ENCODE peak calls at places on chromosomes 13 and 19, in four cellular contexts. One of them, this sample, is unnamed.

GRCh38 chr13:27977476-27978300 is 8.6 kb upstream of the CDX2 start:
- DNase-seq in ovary: no peak
- DNase-seq in heart right ventricle: no peak
- DNase-seq in NCI-H774: no peak
- DNase-seq in this sample: no peak

GRCh38 chr13:110815471-110816204 is 99.2 kb downstream of the ANKRD10 start:
- DNase-seq in ovary: no peak
- DNase-seq in heart right ventricle: no peak
- DNase-seq in NCI-H774: peak
- DNase-seq in this sample: no peak

GRCh38 chr13:40158218-40158617 is 502.8 kb downstream of the COG6 start:
- DNase-seq in ovary: no peak
- DNase-seq in heart right ventricle: no peak
- DNase-seq in NCI-H774: no peak
- DNase-seq in this sample: no peak

GRCh38 chr19:18029617-18030338 is 21.8 kb downstream of the ARRDC2 start:
- DNase-seq in ovary: no peak
- DNase-seq in heart right ventricle: no peak
- DNase-seq in NCI-H774: peak
- DNase-seq in this sample: no peak

GRCh38 chr19:33438016-33438671 is 64.6 kb downstream of the CEBPG start:
- DNase-seq in ovary: peak
- DNase-seq in heart right ventricle: peak
- DNase-seq in NCI-H774: no peak
- DNase-seq in this sample: no peak

GRCh38 chr13:44756411-44756810 is 180.3 kb upstream of the TSC22D1 start:
- DNase-seq in ovary: no peak
- DNase-seq in heart right ventricle: no peak
- DNase-seq in NCI-H774: no peak
- DNase-seq in this sample: no peak

GRCh38 chr13:31923134-31923763 is 108.3 kb upstream of the FRY start:
- DNase-seq in ovary: no peak
- DNase-seq in heart right ventricle: no peak
- DNase-seq in NCI-H774: no peak
- DNase-seq in this sample: no peak

GRCh38 chr19:53196777-53197396 is 3.7 kb upstream of the ZNF665 start:
- DNase-seq in ovary: peak
- DNase-seq in heart right ventricle: peak
- DNase-seq in NCI-H774: peak
- DNase-seq in this sample: peak

GRCh38 chr19:15331419-15332310 is 674 bp downstream of the BRD4 start:
- DNase-seq in ovary: peak
- DNase-seq in heart right ventricle: peak
- DNase-seq in NCI-H774: no peak
- DNase-seq in this sample: peak

GRCh38 chr13:48400820-48401219 is 12.1 kb downstream of the LPAR6 start:
- DNase-seq in ovary: no peak
- DNase-seq in heart right ventricle: no peak
- DNase-seq in NCI-H774: no peak
- DNase-seq in this sample: peak

GRCh38 chr13:34340534-34340933 is 522.6 kb downstream of the RFC3 start:
- DNase-seq in ovary: no peak
- DNase-seq in heart right ventricle: no peak
- DNase-seq in NCI-H774: no peak
- DNase-seq in this sample: no peak

GRCh38 chr13:105441406-105441805 is 1094.1 kb downstream of the EFNB2 start:
- DNase-seq in ovary: no peak
- DNase-seq in heart right ventricle: no peak
- DNase-seq in NCI-H774: no peak
- DNase-seq in this sample: no peak

GRCh38 chr19:17406039-17406886 is 833 bp upstream of the BST2 start:
- DNase-seq in ovary: no peak
- DNase-seq in heart right ventricle: no peak
- DNase-seq in NCI-H774: no peak
- DNase-seq in this sample: peak

GRCh38 chr19:34991542-34992333 is 8.4 kb upstream of the GRAMD1A start:
- DNase-seq in ovary: no peak
- DNase-seq in heart right ventricle: no peak
- DNase-seq in NCI-H774: no peak
- DNase-seq in this sample: no peak

GRCh38 chr13:45149964-45150363 is 29.7 kb downstream of the GTF2F2 start:
- DNase-seq in ovary: no peak
- DNase-seq in heart right ventricle: no peak
- DNase-seq in NCI-H774: no peak
- DNase-seq in this sample: no peak

GRCh38 chr13:66992183-66992582 is 238.0 kb downstream of the PCDH9 start:
- DNase-seq in ovary: no peak
- DNase-seq in heart right ventricle: no peak
- DNase-seq in NCI-H774: no peak
- DNase-seq in this sample: no peak

GRCh38 chr13:50250403-50250802 is 235.2 kb downstream of the KCNRG start:
- DNase-seq in ovary: no peak
- DNase-seq in heart right ventricle: no peak
- DNase-seq in NCI-H774: no peak
- DNase-seq in this sample: no peak

GRCh38 chr19:42683917-42684513 is 56.3 kb downstream of the PSG3 start:
- DNase-seq in ovary: no peak
- DNase-seq in heart right ventricle: no peak
- DNase-seq in NCI-H774: no peak
- DNase-seq in this sample: no peak

GRCh38 chr13:28483313-28483931 is 11.5 kb downstream of the FLT1 start:
- DNase-seq in ovary: no peak
- DNase-seq in heart right ventricle: no peak
- DNase-seq in NCI-H774: no peak
- DNase-seq in this sample: no peak

GRCh38 chr19:1379961-1380489 is 3.7 kb upstream of the NDUFS7 start:
- DNase-seq in ovary: no peak
- DNase-seq in heart right ventricle: no peak
- DNase-seq in NCI-H774: no peak
- DNase-seq in this sample: no peak

GRCh38 chr13:114047358-114047881 is 73.5 kb upstream of the C13orf46 start:
- DNase-seq in ovary: no peak
- DNase-seq in heart right ventricle: no peak
- DNase-seq in NCI-H774: no peak
- DNase-seq in this sample: no peak

GRCh38 chr13:103006706-103007426 is 59.4 kb downstream of the SLC10A2 start:
- DNase-seq in ovary: no peak
- DNase-seq in heart right ventricle: peak
- DNase-seq in NCI-H774: no peak
- DNase-seq in this sample: no peak

GRCh38 chr13:101217086-101217485 is 199.2 kb downstream of the NALCN start:
- DNase-seq in ovary: no peak
- DNase-seq in heart right ventricle: no peak
- DNase-seq in NCI-H774: no peak
- DNase-seq in this sample: no peak

GRCh38 chr19:13576726-13577125 is 70.4 kb upstream of the CACNA1A start:
- DNase-seq in ovary: no peak
- DNase-seq in heart right ventricle: no peak
- DNase-seq in NCI-H774: no peak
- DNase-seq in this sample: no peak

GRCh38 chr13:66689628-66690027 is 540.5 kb downstream of the PCDH9 start:
- DNase-seq in ovary: no peak
- DNase-seq in heart right ventricle: no peak
- DNase-seq in NCI-H774: no peak
- DNase-seq in this sample: no peak

GRCh38 chr19:35284153-35285140 is 2.1 kb downstream of the HAMP start:
- DNase-seq in ovary: no peak
- DNase-seq in heart right ventricle: no peak
- DNase-seq in NCI-H774: no peak
- DNase-seq in this sample: no peak

GRCh38 chr19:52336117-52336811 is at the start of gene ZNF610:
- DNase-seq in ovary: peak
- DNase-seq in heart right ventricle: peak
- DNase-seq in NCI-H774: peak
- DNase-seq in this sample: peak

GRCh38 chr19:45250832-45251451 is at the start of gene MARK4:
- DNase-seq in ovary: peak
- DNase-seq in heart right ventricle: peak
- DNase-seq in NCI-H774: peak
- DNase-seq in this sample: peak

GRCh38 chr19:40771101-40771539 is 4.2 kb upstream of the MIA start:
- DNase-seq in ovary: no peak
- DNase-seq in heart right ventricle: no peak
- DNase-seq in NCI-H774: no peak
- DNase-seq in this sample: no peak

This sample was measured in GDM1.